ENCODE peak calls at places on chromosomes 5 and 9, in nine cellular contexts. B is Calu3, N is choroid plexus epithelial cell, Y is pancreas, J is activated B cell treated with CpG ODN at 0.5 μM for 24 hours, F is AG04450, T is HCT116, P is brain microvascular endothelial cell, H is mesothelial cell of epicardium. L is an unnamed sample.

GRCh38 chr5:27328480-27328879 is 290.1 kb upstream of the CDH9 start:
- DNase-seq in B (no peak), N (peak), Y (no peak), J (no peak), F (peak), T (no peak), P (peak), H (no peak), L (no peak)

GRCh38 chr9:118401551-118401950 is 697.3 kb downstream of the TLR4 start:
- DNase-seq in B (no peak), N (no peak), Y (no peak), J (no peak), F (no peak), T (no peak), P (no peak), H (no peak), L (peak)

GRCh38 chr9:78921341-78921740 is 624.4 kb downstream of the PSAT1 start:
- DNase-seq in B (no peak), N (peak), Y (no peak), J (no peak), F (no peak), T (no peak), P (peak), H (no peak), L (no peak)

GRCh38 chr9:86494644-86495081 is 140.5 kb upstream of the TUT7 start:
- DNase-seq in B (no peak), N (peak), Y (no peak), J (no peak), F (no peak), T (no peak), P (peak), H (no peak), L (peak)

GRCh38 chr5:124162782-124163532 is 583.5 kb downstream of the ZNF608 start:
- DNase-seq in B (peak), N (peak), Y (peak), J (no peak), F (no peak), T (no peak), P (peak), H (no peak), L (peak)

GRCh38 chr5:116032094-116032517 is at the start of gene ARL14EPL:
- DNase-seq in B (peak), N (peak), Y (no peak), J (no peak), F (peak), T (peak), P (peak), H (no peak), L (peak)

GRCh38 chr9:78866228-78867132 is 569.6 kb downstream of the PSAT1 start:
- DNase-seq in B (no peak), N (peak), Y (no peak), J (no peak), F (peak), T (peak), P (peak), H (no peak), L (peak)

GRCh38 chr9:20199111-20199510 is 410.3 kb upstream of the SLC24A2 start:
- DNase-seq in B (no peak), N (no peak), Y (no peak), J (no peak), F (no peak), T (no peak), P (no peak), H (no peak), L (no peak)

GRCh38 chr5:107100121-107100520 is 570.6 kb downstream of the EFNA5 start:
- DNase-seq in B (no peak), N (peak), Y (no peak), J (no peak), F (no peak), T (no peak), P (no peak), H (no peak), L (no peak)

GRCh38 chr5:167770461-167770860 is 521.0 kb upstream of the WWC1 start:
- DNase-seq in B (no peak), N (peak), Y (no peak), J (no peak), F (peak), T (no peak), P (no peak), H (no peak), L (no peak)

GRCh38 chr9:91761362-91761761 is 188.7 kb downstream of the ROR2 start:
- DNase-seq in B (no peak), N (no peak), Y (no peak), J (no peak), F (no peak), T (no peak), P (no peak), H (no peak), L (no peak)

GRCh38 chr5:60312098-60312497 is 387.9 kb downstream of the DEPDC1B start:
- DNase-seq in B (no peak), N (no peak), Y (no peak), J (no peak), F (no peak), T (no peak), P (no peak), H (no peak), L (no peak)

GRCh38 chr9:98263482-98264357 is 8.3 kb upstream of the TBC1D2 start:
- DNase-seq in B (peak), N (peak), Y (peak), J (peak), F (peak), T (peak), P (peak), H (peak), L (peak)

GRCh38 chr5:96609369-96609768 is 52.8 kb upstream of the CAST start:
- DNase-seq in B (no peak), N (peak), Y (no peak), J (no peak), F (no peak), T (no peak), P (no peak), H (no peak), L (no peak)

GRCh38 chr9:137030006-137030405 is 1.9 kb downstream of the FUT7 start:
- DNase-seq in B (no peak), N (no peak), Y (no peak), J (no peak), F (no peak), T (no peak), P (no peak), H (no peak), L (no peak)

GRCh38 chr5:110956913-110957813 is 114.3 kb upstream of the TSLP start:
- DNase-seq in B (no peak), N (no peak), Y (no peak), J (no peak), F (no peak), T (no peak), P (no peak), H (no peak), L (no peak)

GRCh38 chr5:72392326-72392733 is 72.2 kb downstream of the PTCD2 start:
- DNase-seq in B (no peak), N (peak), Y (no peak), J (no peak), F (no peak), T (no peak), P (no peak), H (no peak), L (no peak)

GRCh38 chr5:141915881-141916336 is 7.8 kb upstream of the DELE1 start:
- DNase-seq in B (no peak), N (no peak), Y (no peak), J (no peak), F (no peak), T (peak), P (no peak), H (no peak), L (no peak)

GRCh38 chr9:34276772-34277171 is 52.3 kb downstream of the KIF24 start:
- DNase-seq in B (no peak), N (no peak), Y (no peak), J (no peak), F (no peak), T (no peak), P (no peak), H (no peak), L (no peak)

GRCh38 chr9:96027271-96028131 is 152.0 kb downstream of the ERCC6L2 start:
- DNase-seq in B (no peak), N (no peak), Y (no peak), J (no peak), F (no peak), T (no peak), P (no peak), H (no peak), L (no peak)

GRCh38 chr9:120891255-120891954 is 14.4 kb upstream of the PHF19 start:
- DNase-seq in B (no peak), N (no peak), Y (no peak), J (no peak), F (no peak), T (no peak), P (no peak), H (no peak), L (no peak)

GRCh38 chr5:59193616-59194319 is 610.9 kb downstream of the RAB3C start:
- DNase-seq in B (peak), N (peak), Y (no peak), J (no peak), F (no peak), T (no peak), P (peak), H (no peak), L (no peak)

GRCh38 chr5:134026521-134027202 is 21.9 kb upstream of the VDAC1 start:
- DNase-seq in B (peak), N (peak), Y (peak), J (no peak), F (peak), T (peak), P (peak), H (no peak), L (peak)

GRCh38 chr5:137627730-137628129 is 108.2 kb downstream of the KLHL3 start:
- DNase-seq in B (no peak), N (no peak), Y (no peak), J (no peak), F (no peak), T (no peak), P (no peak), H (no peak), L (no peak)

GRCh38 chr9:124871156-124871561 is 9.2 kb downstream of the ARPC5L start:
- DNase-seq in B (no peak), N (no peak), Y (no peak), J (no peak), F (no peak), T (no peak), P (no peak), H (no peak), L (no peak)

GRCh38 chr5:141875795-141876627 is 2.2 kb downstream of the PCDH1 start:
- DNase-seq in B (peak), N (no peak), Y (no peak), J (no peak), F (no peak), T (no peak), P (no peak), H (no peak), L (no peak)

GRCh38 chr9:106880863-106881262 is 17.9 kb downstream of the ZNF462 start:
- DNase-seq in B (no peak), N (no peak), Y (no peak), J (no peak), F (no peak), T (no peak), P (no peak), H (no peak), L (no peak)

GRCh38 chr9:108209132-108209700 is 646.6 kb downstream of the ACTL7B start:
- DNase-seq in B (peak), N (no peak), Y (no peak), J (no peak), F (no peak), T (no peak), P (no peak), H (no peak), L (no peak)

GRCh38 chr5:36090033-36090432 is 23.4 kb upstream of the UGT3A2 start:
- DNase-seq in B (no peak), N (peak), Y (no peak), J (no peak), F (no peak), T (peak), P (peak), H (no peak), L (peak)

GRCh38 chr9:79616013-79616412 is 44.2 kb downstream of the TLE4 start:
- DNase-seq in B (no peak), N (no peak), Y (no peak), J (no peak), F (no peak), T (no peak), P (no peak), H (no peak), L (no peak)

GRCh38 chr5:118736396-118736795 is 252.0 kb downstream of the DTWD2 start:
- DNase-seq in B (no peak), N (no peak), Y (no peak), J (no peak), F (no peak), T (no peak), P (no peak), H (no peak), L (no peak)

GRCh38 chr5:10724799-10725507 is 36.1 kb downstream of the DAP start:
- DNase-seq in B (peak), N (peak), Y (peak), J (no peak), F (peak), T (peak), P (peak), H (no peak), L (peak)

GRCh38 chr9:91320299-91320698 is 41.4 kb downstream of the AUH start:
- DNase-seq in B (no peak), N (no peak), Y (no peak), J (no peak), F (no peak), T (no peak), P (no peak), H (no peak), L (no peak)

GRCh38 chr5:7244977-7245376 is 151.0 kb upstream of the ADCY2 start:
- DNase-seq in B (no peak), N (no peak), Y (no peak), J (no peak), F (no peak), T (no peak), P (no peak), H (no peak), L (no peak)

GRCh38 chr9:93911871-93912554 is 43.1 kb downstream of the BARX1 start:
- DNase-seq in B (no peak), N (no peak), Y (no peak), J (no peak), F (no peak), T (no peak), P (no peak), H (no peak), L (no peak)

GRCh38 chr5:54443264-54443663 is 12.2 kb upstream of the HSPB3 start:
- DNase-seq in B (peak), N (peak), Y (no peak), J (no peak), F (peak), T (peak), P (peak), H (no peak), L (peak)
- TF ChIP-seq CTCF in B (peak), N (peak), Y (no peak), J (no peak), F (peak), T (peak), P (peak), H (peak), L (peak)

DNA sequence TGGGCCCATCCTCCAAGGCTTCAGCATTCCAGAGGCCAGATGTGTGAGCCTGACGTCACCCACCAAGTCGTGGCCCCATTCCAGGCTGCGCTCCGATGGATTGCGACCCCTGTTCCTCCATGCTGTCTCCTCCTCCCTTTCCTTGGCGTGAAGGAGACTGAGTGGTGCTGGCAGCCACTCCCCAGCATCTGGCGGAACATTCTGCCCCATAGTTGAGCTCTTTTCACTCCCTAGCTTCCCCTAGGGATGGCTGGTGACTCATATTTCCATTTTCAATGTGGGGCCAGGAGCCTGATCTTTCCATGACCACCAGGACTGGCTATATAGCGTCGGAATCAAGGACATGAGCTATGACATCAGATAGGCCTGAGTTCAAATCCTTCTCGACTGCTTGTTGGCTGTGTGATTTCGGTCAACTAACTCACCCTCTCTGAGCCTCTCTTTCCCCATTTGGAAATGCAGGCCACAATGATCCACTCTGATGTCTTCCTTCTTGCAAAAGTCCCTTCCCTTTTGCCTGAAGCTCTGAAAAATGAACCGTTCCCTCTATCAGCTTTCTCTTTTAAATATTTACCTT is 24.5 kb upstream of the DUSP1 start:
- DNase-seq in B (no peak), N (peak), Y (peak), J (no peak), F (peak), T (no peak), P (peak), H (peak), L (no peak)
- TF ChIP-seq CTCF in B (no peak), N (no peak), Y (no peak), J (no peak), F (peak), T (no peak), P (peak), H (no peak), L (no peak)

GRCh38 chr9:117249799-117250198 is 165.1 kb downstream of the ASTN2 start:
- DNase-seq in B (no peak), N (no peak), Y (no peak), J (no peak), F (no peak), T (no peak), P (no peak), H (no peak), L (no peak)

GRCh38 chr9:117250610-117251215 is 164.1 kb downstream of the ASTN2 start:
- DNase-seq in B (no peak), N (no peak), Y (no peak), J (no peak), F (no peak), T (no peak), P (no peak), H (no peak), L (no peak)

GRCh38 chr9:117253256-117253655 is 161.6 kb downstream of the ASTN2 start:
- DNase-seq in B (no peak), N (no peak), Y (no peak), J (no peak), F (no peak), T (no peak), P (no peak), H (no peak), L (no peak)

GRCh38 chr9:117245225-117245624 is 169.6 kb downstream of the ASTN2 start:
- DNase-seq in B (no peak), N (no peak), Y (no peak), J (no peak), F (no peak), T (no peak), P (no peak), H (no peak), L (no peak)

GRCh38 chr9:117247271-117247670 is 167.6 kb downstream of the ASTN2 start:
- DNase-seq in B (no peak), N (peak), Y (peak), J (no peak), F (no peak), T (no peak), P (no peak), H (no peak), L (peak)
- TF ChIP-seq CTCF in B (no peak), N (peak), Y (peak), J (no peak), F (no peak), T (no peak), P (no peak), H (no peak), L (peak)

DNA sequence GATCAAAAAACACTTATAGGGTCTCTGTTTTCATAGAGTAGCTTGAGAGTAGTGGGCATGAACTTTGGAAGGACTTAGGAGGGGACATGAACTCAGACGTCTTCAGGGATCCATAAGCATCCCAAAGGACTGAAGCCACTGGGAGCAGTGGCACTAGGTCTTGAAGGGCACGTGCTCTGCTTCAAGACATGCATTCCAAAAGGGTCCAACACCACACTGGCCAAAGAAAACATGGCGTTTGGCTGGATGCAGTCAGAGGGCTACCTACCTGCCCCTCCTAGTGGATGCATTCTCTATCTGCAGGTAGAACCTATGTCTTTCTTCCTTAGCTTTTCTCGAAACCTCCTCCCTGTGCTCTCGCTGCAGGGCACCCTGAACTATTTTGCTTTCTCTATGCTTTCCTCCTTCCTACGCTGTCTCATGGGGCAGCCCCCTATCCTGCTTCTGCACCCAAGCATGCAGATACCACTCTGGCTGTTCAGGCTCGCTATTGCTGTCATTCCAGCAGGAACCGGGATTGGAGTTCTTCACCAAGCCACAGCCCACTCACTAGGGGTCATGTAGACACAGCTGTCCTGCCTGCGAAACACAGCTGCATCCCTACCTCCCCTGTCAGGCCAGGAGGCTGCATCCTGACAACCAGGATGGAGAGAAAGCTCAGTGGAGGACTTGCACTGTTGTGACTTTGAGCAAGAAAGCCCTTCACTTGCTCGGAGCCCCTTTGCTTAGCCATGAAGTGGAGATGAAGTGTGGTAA is 11.9 kb downstream of the FAM240B start:
- DNase-seq in B (no peak), N (peak), Y (no peak), J (no peak), F (no peak), T (no peak), P (no peak), H (no peak), L (peak)
- TF ChIP-seq CTCF in B (no peak), N (peak), Y (no peak), J (no peak), F (no peak), T (peak), P (peak), H (peak), L (peak)

GRCh38 chr9:89171693-89172092 is 6.9 kb downstream of the SHC3 start:
- DNase-seq in B (no peak), N (no peak), Y (no peak), J (no peak), F (no peak), T (no peak), P (no peak), H (no peak), L (no peak)
- TF ChIP-seq CTCF in B (no peak), N (peak), Y (no peak), J (no peak), F (no peak), T (no peak), P (peak), H (no peak), L (peak)

DNA sequence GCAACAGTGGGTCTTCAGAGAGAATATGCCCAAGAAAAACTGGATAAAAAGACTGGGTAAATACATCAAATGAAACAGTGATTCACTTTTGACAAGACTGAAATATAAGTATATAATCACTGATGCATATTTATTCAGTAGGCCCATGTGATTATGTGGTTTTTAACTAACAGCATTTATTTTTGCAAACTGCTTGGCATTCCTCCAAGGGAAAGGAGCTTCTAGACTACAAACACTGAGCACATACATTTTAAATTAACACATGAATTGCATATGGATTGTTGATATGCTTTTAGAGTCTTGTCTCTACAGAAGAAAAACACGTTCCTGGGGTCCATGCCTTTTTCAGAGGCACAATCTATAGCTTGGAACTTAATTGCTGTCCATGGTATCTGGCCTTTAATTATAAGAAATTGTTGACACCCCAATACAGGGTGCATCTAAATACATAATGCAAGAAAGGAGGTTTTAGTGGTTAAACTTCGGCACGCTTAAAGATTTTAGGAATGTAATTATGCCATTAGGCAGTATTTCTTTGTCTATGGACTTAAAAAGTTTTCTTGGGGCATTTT is 6.9 kb upstream of the MEIKIN start:
- DNase-seq in B (no peak), N (peak), Y (no peak), J (no peak), F (no peak), T (no peak), P (no peak), H (no peak), L (peak)
- TF ChIP-seq CTCF in B (no peak), N (no peak), Y (no peak), J (no peak), F (no peak), T (no peak), P (no peak), H (no peak), L (no peak)

GRCh38 chr9:132168851-132169250 is 7.0 kb downstream of the NTNG2 start:
- DNase-seq in B (no peak), N (no peak), Y (no peak), J (no peak), F (no peak), T (no peak), P (no peak), H (no peak), L (no peak)

GRCh38 chr9:132168347-132168746 is 6.5 kb downstream of the NTNG2 start:
- DNase-seq in B (no peak), N (peak), Y (peak), J (no peak), F (no peak), T (no peak), P (no peak), H (no peak), L (peak)

GRCh38 chr9:132167192-132167591 is 5.3 kb downstream of the NTNG2 start:
- DNase-seq in B (no peak), N (peak), Y (no peak), J (no peak), F (no peak), T (no peak), P (no peak), H (no peak), L (no peak)

GRCh38 chr9:132164604-132165362 is 2.9 kb downstream of the NTNG2 start:
- DNase-seq in B (no peak), N (peak), Y (peak), J (no peak), F (no peak), T (no peak), P (peak), H (no peak), L (no peak)

GRCh38 chr9:132166599-132166998 is 4.7 kb downstream of the NTNG2 start:
- DNase-seq in B (no peak), N (peak), Y (no peak), J (no peak), F (no peak), T (no peak), P (no peak), H (no peak), L (no peak)
- TF ChIP-seq CTCF in B (no peak), N (peak), Y (no peak), J (no peak), F (peak), T (peak), P (peak), H (no peak), L (peak)